ENCODE peak calls at places on chromosomes 5 and 9, in four cellular contexts. O is testis, U is tibial artery, B is A673. E is an unnamed sample. For H3K9me3, the result is how much of the 10 kb centered on the place peaks cover.

GRCh38 chr9:92300935-92301334 is 7.4 kb upstream of the IARS1 start:
- DNase-seq in B (no peak), U (no peak), O (no peak), E (no peak)

GRCh38 chr9:75683591-75683990 is 206.9 kb upstream of the PCSK5 start:
- DNase-seq in O (no peak), U (no peak), B (no peak), E (no peak)

GRCh38 chr9:94666364-94667099 is 27.2 kb upstream of the FBP1 start:
- DNase-seq in B (no peak), O (no peak), U (no peak), E (no peak)

GRCh38 chr9:120920495-120921178 is 6.0 kb downstream of the TRAF1 start:
- DNase-seq in U (no peak), O (no peak), B (no peak), E (no peak)

GRCh38 chr9:38256461-38256860 is 136.0 kb upstream of the ALDH1B1 start:
- DNase-seq in O (no peak), B (no peak), U (no peak), E (no peak)

GRCh38 chr9:18857334-18857733 is 175.7 kb downstream of the SAXO1 start:
- DNase-seq in O (no peak), U (no peak), B (no peak), E (no peak)

GRCh38 chr9:1878817-1879216 is 136.3 kb upstream of the SMARCA2 start:
- DNase-seq in U (no peak), O (no peak), B (no peak), E (no peak)

GRCh38 chr9:132729235-132729890 is 59.1 kb downstream of the GTF3C4 start:
- DNase-seq in B (no peak), O (peak), U (no peak), E (no peak)

GRCh38 chr5:61159841-61160240 is 2.4 kb downstream of the SMIM15 start:
- DNase-seq in B (peak), U (no peak), O (no peak), E (no peak)

GRCh38 chr5:82522912-82523311 is 244.8 kb upstream of the RPS23 start:
- DNase-seq in U (no peak), B (no peak), O (no peak), E (no peak)

GRCh38 chr9:116395409-116396037 is 241.9 kb downstream of the PAPPA start:
- DNase-seq in O (peak), B (peak), U (no peak), E (no peak)

GRCh38 chr5:180367991-180368390 is 14.9 kb upstream of the GFPT2 start:
- DNase-seq in O (no peak), U (no peak), B (no peak), E (no peak)

GRCh38 chr9:87973791-87974292 is 491 bp downstream of the CDK20 start:
- DNase-seq in B (peak), O (no peak), U (no peak), E (no peak)

GRCh38 chr9:124357591-124358361 is 57.5 kb downstream of the PSMB7 start:
- DNase-seq in O (no peak), B (no peak), U (no peak), E (no peak)

GRCh38 chr5:73938938-73939320 is 312.9 kb downstream of the ARHGEF28 start:
- DNase-seq in U (no peak), B (no peak), O (no peak), E (no peak)

GRCh38 chr5:124704594-124705284 is 41.7 kb downstream of the ZNF608 start:
- DNase-seq in U (no peak), O (no peak), B (no peak), E (no peak)

GRCh38 chr5:106171708-106172107 is 1499.0 kb downstream of the EFNA5 start:
- DNase-seq in B (no peak), U (no peak), O (no peak), E (no peak)

GRCh38 chr5:109601736-109602135 is 88.0 kb upstream of the MAN2A1 start:
- DNase-seq in B (no peak), O (no peak), U (no peak), E (no peak)

GRCh38 chr5:130871346-130872086 is 293.5 kb downstream of the HINT1 start:
- DNase-seq in B (peak), O (peak), U (no peak), E (peak)

GRCh38 chr5:123802298-123802951 is 290.4 kb downstream of the CSNK1G3 start:
- DNase-seq in O (no peak), B (no peak), U (no peak), E (no peak)

GRCh38 chr9:16675131-16675530 is 195.3 kb downstream of the BNC2 start:
- DNase-seq in U (no peak), O (no peak), B (no peak), E (no peak)

GRCh38 chr9:79617395-79617794 is 45.6 kb downstream of the TLE4 start:
- DNase-seq in O (peak), B (no peak), U (peak), E (peak)

GRCh38 chr5:54275361-54275760 is 35.0 kb downstream of the ARL15 start:
- DNase-seq in U (no peak), O (no peak), B (no peak), E (no peak)

GRCh38 chr9:135379540-135380267 is 99.9 kb upstream of the PPP1R26 start:
- DNase-seq in U (no peak), B (peak), O (no peak), E (no peak)

GRCh38 chr9:77663754-77664153 is 15.6 kb upstream of the GNA14 start:
- DNase-seq in B (no peak), U (peak), O (no peak), E (peak)
- H3K4me3 ChIP-seq in B (no peak), U (no peak), O (no peak), E (no peak)

GRCh38 chr9:3852545-3852944 is 326.7 kb upstream of the RFX3 start:
- DNase-seq in O (no peak), B (no peak), U (no peak), E (no peak)

GRCh38 chr9:3850083-3850482 is 324.3 kb upstream of the RFX3 start:
- DNase-seq in U (no peak), B (no peak), O (no peak), E (no peak)

GRCh38 chr9:3847377-3847776 is 321.6 kb upstream of the RFX3 start:
- DNase-seq in B (no peak), O (no peak), U (no peak), E (no peak)

GRCh38 chr9:3845549-3845948 is 319.7 kb upstream of the RFX3 start:
- DNase-seq in O (no peak), U (no peak), B (no peak), E (no peak)

GRCh38 chr9:3848445-3849114 is 322.8 kb upstream of the RFX3 start:
- DNase-seq in U (no peak), B (peak), O (no peak), E (no peak)
- TF ChIP-seq CTCF in U (no peak), B (peak), O (no peak), E (no peak)

DNA sequence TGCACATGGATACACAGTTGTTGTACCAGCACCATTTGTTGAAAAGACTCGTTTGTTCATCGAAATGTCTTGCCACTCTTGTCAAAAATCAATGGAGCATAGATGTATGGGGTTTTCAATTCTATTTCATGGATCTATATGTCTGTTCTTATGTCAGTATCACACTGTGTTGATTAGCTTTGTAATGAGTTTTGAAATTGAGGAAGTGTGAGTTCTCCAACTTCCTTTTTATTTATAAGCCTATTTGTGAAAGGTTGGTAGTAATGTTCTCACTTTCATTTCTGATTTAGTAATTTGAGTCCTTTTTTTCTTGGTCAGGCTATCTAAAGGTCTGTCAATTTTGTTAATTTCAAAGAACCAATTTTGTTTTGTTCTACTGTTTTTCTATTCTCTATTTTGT is 26.1 kb downstream of the ZNF510 start:
- DNase-seq in O (no peak), B (no peak), U (no peak), E (no peak)
- H3K9me3 ChIP-seq in O (under half), B (half or more), U (under half), E (half or more)

GRCh38 chr9:23380821-23381220 is 445.2 kb downstream of the ELAVL2 start:
- DNase-seq in O (no peak), B (no peak), U (no peak), E (no peak)

GRCh38 chr9:23375511-23375910 is 450.5 kb downstream of the ELAVL2 start:
- DNase-seq in O (no peak), B (no peak), U (no peak), E (no peak)

GRCh38 chr9:23382418-23382817 is 443.6 kb downstream of the ELAVL2 start:
- DNase-seq in B (no peak), O (no peak), U (no peak), E (no peak)

GRCh38 chr9:23379842-23380241 is 446.2 kb downstream of the ELAVL2 start:
- DNase-seq in O (no peak), U (peak), B (no peak), E (no peak)
- H3K4me3 ChIP-seq in O (no peak), U (no peak), B (no peak), E (no peak)

GRCh38 chr5:141127305-141127704 is 5.7 kb downstream of the PCDHB4 start:
- DNase-seq in O (no peak), B (no peak), U (no peak), E (no peak)

GRCh38 chr5:141121985-141122384 is 367 bp downstream of the PCDHB4 start:
- DNase-seq in O (no peak), U (no peak), B (no peak), E (no peak)

DNA sequence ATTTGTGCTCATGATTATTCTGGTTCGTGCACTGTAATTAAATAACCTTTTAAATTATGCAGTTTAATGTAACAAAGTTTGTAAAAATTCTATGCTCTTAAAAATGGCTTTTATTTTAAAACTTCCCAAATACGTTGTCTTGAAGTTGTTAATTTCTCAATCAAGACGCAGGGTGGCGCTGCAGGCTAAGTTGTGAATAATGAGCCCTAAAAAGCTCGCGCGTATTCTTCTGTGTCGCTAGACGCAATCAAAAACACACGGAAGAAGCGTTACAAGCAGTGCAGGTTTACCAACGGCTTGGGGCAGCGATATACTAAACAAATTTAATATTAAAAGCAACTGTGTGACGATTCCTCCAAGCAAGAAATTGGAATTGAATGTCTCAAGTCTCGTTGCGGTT is at the start of gene PCDHB4:
- DNase-seq in B (peak), U (no peak), O (peak), E (no peak)
- TF ChIP-seq CTCF in B (peak), U (no peak), O (peak), E (peak)

GRCh38 chr9:89558948-89559347 is 45.9 kb upstream of the GADD45G start:
- DNase-seq in B (no peak), U (no peak), O (no peak), E (no peak)
- H3K9me3 ChIP-seq in B (under half), U (under half), O (under half), E (under half)

DNA sequence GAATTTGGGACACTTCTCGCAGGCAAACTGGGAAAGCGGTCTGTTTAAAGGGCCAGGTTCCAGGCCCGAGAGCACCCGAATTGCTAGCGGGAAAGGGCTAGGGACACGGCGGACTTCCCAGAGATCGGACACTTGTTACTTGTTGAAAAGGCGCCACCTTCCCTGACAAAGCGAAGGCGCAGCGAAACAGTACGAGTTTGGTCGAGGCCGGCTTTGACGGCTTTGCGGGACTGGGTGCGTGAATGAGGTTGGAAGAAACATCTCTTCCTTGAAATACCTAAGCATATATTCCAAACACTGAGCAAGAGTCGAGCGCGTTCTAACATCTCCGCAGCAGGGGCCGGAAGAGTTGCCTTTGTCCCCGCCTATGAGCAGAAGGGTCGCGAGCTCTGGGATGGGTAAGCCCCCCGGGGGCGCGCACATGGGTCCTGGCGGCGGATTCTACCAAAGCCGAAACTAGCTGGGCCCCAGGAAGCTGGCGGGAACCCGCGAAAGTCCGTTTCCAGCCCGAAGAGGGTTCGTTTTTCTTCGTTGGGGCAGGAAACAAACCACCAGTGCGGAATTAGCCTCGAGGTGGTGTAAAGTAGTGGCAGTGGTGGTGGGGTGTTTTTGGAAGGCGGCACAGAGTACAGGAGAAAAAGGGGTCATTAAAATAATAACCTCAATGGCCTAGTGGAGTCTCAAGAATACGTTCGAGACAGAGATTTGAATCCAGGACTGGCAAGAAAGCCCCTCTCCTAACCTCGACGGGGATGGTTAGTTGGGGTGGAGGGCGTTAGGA is 1.5 kb downstream of the GDNF start:
- DNase-seq in B (peak), U (no peak), O (peak), E (no peak)
- H3K4me3 ChIP-seq in B (peak), U (peak), O (peak), E (peak)

GRCh38 chr9:6121707-6122106 is 93.9 kb upstream of the IL33 start:
- DNase-seq in B (no peak), O (no peak), U (no peak), E (no peak)

GRCh38 chr9:6123402-6123801 is 92.2 kb upstream of the IL33 start:
- DNase-seq in O (no peak), B (no peak), U (no peak), E (no peak)

GRCh38 chr9:6128030-6128429 is 87.6 kb upstream of the IL33 start:
- DNase-seq in B (no peak), O (no peak), U (no peak), E (no peak)

DNA sequence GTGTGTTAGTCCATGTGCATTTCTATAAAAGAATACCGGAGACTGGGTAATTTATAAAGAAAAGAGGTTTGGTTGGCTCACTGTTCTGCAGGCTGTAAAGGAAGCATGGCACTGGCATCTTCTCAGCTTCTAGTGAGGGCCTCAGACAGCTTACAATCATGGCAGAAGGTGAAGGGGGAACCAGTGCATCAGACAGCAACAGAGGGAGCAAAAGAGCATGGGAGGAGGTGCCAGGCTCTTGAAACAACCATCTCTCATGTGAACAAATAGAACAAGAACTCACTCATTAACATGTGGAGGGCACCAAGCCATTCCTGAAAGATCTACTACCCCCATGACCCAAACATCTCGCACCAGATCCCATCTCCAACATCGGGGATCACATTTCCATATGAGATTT is 89.2 kb upstream of the IL33 start:
- DNase-seq in U (no peak), B (no peak), O (no peak), E (no peak)
- TF ChIP-seq CTCF in U (no peak), B (peak), O (no peak), E (no peak)

GRCh38 chr5:29485333-29485732 is 1708.2 kb upstream of the CDH6 start:
- DNase-seq in O (no peak), U (no peak), B (no peak), E (no peak)
- H3K9me3 ChIP-seq in O (under half), U (under half), B (under half), E (under half)

DNA sequence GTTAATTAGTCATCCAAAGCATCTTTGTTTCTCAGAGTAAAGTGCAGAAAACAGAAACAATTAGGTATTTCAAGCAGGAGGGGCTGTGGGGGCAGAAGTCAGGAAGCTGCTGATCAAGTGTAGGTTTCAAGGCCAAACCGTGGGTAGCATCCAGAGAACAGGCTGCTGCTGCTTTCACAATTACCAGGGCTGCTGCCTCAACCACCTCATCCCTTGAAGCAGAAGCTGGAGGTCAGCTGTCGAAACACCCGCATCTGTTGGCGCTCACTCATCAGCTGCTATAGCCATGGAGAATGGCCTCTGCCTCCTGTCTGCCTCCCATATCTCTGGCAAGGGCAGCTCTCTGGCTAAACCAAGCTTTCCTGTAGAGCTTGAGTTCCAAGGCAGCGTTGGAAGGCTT is 122.9 kb upstream of the OSMR start:
- DNase-seq in U (no peak), O (peak), B (no peak), E (no peak)
- H3K4me3 ChIP-seq in U (no peak), O (no peak), B (no peak), E (no peak)